ENCODE peak calls at places on chromosomes 2 and 18, in ten cellular contexts. One of them, this sample, is unnamed. For H3K4me1, the result is how much of the 10 kb centered on the place peaks cover.

GRCh38 chr18:22868831-22869230 is 64.3 kb upstream of the RBBP8 start:
- DNase-seq in PC-9: no peak
- DNase-seq in Panc1: no peak
- DNase-seq in colonic mucosa: no peak
- DNase-seq in foreskin keratinocyte: peak
- DNase-seq in Peyer's patch: no peak
- DNase-seq in left lung: no peak
- DNase-seq in tibial nerve: no peak
- DNase-seq in fibroblast of lung: no peak
- DNase-seq in DND-41: no peak
- DNase-seq in this sample: no peak

GRCh38 chr2:97861177-97861576 is 134.6 kb downstream of the TMEM131 start:
- DNase-seq in PC-9: no peak
- DNase-seq in Panc1: no peak
- DNase-seq in colonic mucosa: no peak
- DNase-seq in foreskin keratinocyte: no peak
- DNase-seq in Peyer's patch: no peak
- DNase-seq in left lung: no peak
- DNase-seq in tibial nerve: no peak
- DNase-seq in fibroblast of lung: no peak
- DNase-seq in DND-41: no peak
- DNase-seq in this sample: no peak

GRCh38 chr2:239519081-239519920 is 118.5 kb upstream of the HDAC4 start:
- DNase-seq in PC-9: no peak
- DNase-seq in Panc1: no peak
- DNase-seq in colonic mucosa: no peak
- DNase-seq in foreskin keratinocyte: no peak
- DNase-seq in Peyer's patch: no peak
- DNase-seq in left lung: no peak
- DNase-seq in tibial nerve: no peak
- DNase-seq in fibroblast of lung: no peak
- DNase-seq in DND-41: peak
- DNase-seq in this sample: peak

GRCh38 chr18:57762686-57763085 is 40.4 kb downstream of the ATP8B1 start:
- DNase-seq in PC-9: no peak
- DNase-seq in Panc1: no peak
- DNase-seq in colonic mucosa: no peak
- DNase-seq in foreskin keratinocyte: no peak
- DNase-seq in Peyer's patch: no peak
- DNase-seq in left lung: no peak
- DNase-seq in tibial nerve: no peak
- DNase-seq in fibroblast of lung: no peak
- DNase-seq in DND-41: no peak
- DNase-seq in this sample: no peak

GRCh38 chr2:120261387-120262006 is 8.8 kb downstream of the RALB start:
- DNase-seq in PC-9: no peak
- DNase-seq in Panc1: no peak
- DNase-seq in colonic mucosa: no peak
- DNase-seq in foreskin keratinocyte: no peak
- DNase-seq in Peyer's patch: no peak
- DNase-seq in left lung: no peak
- DNase-seq in tibial nerve: no peak
- DNase-seq in fibroblast of lung: no peak
- DNase-seq in DND-41: no peak
- DNase-seq in this sample: no peak

GRCh38 chr18:57397440-57397839 is 37.7 kb upstream of the ONECUT2 start:
- DNase-seq in PC-9: no peak
- DNase-seq in Panc1: peak
- DNase-seq in colonic mucosa: no peak
- DNase-seq in foreskin keratinocyte: peak
- DNase-seq in Peyer's patch: no peak
- DNase-seq in left lung: no peak
- DNase-seq in tibial nerve: no peak
- DNase-seq in fibroblast of lung: peak
- DNase-seq in DND-41: no peak
- DNase-seq in this sample: no peak

GRCh38 chr2:23541453-23542334 is 156.7 kb downstream of the KLHL29 start:
- DNase-seq in PC-9: no peak
- DNase-seq in Panc1: no peak
- DNase-seq in colonic mucosa: no peak
- DNase-seq in foreskin keratinocyte: no peak
- DNase-seq in Peyer's patch: no peak
- DNase-seq in left lung: peak
- DNase-seq in tibial nerve: no peak
- DNase-seq in fibroblast of lung: no peak
- DNase-seq in DND-41: no peak
- DNase-seq in this sample: no peak

GRCh38 chr2:239037559-239037910 is 189.7 kb downstream of the TWIST2 start:
- DNase-seq in PC-9: no peak
- DNase-seq in Panc1: no peak
- DNase-seq in colonic mucosa: no peak
- DNase-seq in foreskin keratinocyte: no peak
- DNase-seq in Peyer's patch: no peak
- DNase-seq in left lung: peak
- DNase-seq in tibial nerve: no peak
- DNase-seq in fibroblast of lung: no peak
- DNase-seq in DND-41: no peak
- DNase-seq in this sample: no peak

GRCh38 chr2:151391436-151391835 is 18.3 kb upstream of the RIF1 start:
- DNase-seq in PC-9: no peak
- DNase-seq in Panc1: no peak
- DNase-seq in colonic mucosa: no peak
- DNase-seq in foreskin keratinocyte: no peak
- DNase-seq in Peyer's patch: no peak
- DNase-seq in left lung: no peak
- DNase-seq in tibial nerve: no peak
- DNase-seq in fibroblast of lung: no peak
- DNase-seq in DND-41: no peak
- DNase-seq in this sample: no peak

GRCh38 chr2:83565231-83566025 is 893.7 kb downstream of the SUCLG1 start:
- DNase-seq in PC-9: no peak
- DNase-seq in Panc1: no peak
- DNase-seq in colonic mucosa: no peak
- DNase-seq in foreskin keratinocyte: no peak
- DNase-seq in Peyer's patch: no peak
- DNase-seq in left lung: no peak
- DNase-seq in tibial nerve: no peak
- DNase-seq in fibroblast of lung: no peak
- DNase-seq in DND-41: no peak
- DNase-seq in this sample: no peak

GRCh38 chr18:934518-935123 is 29.9 kb downstream of the ADCYAP1 start:
- DNase-seq in PC-9: no peak
- DNase-seq in Panc1: no peak
- DNase-seq in colonic mucosa: no peak
- DNase-seq in foreskin keratinocyte: no peak
- DNase-seq in Peyer's patch: no peak
- DNase-seq in left lung: no peak
- DNase-seq in tibial nerve: no peak
- DNase-seq in fibroblast of lung: no peak
- DNase-seq in DND-41: no peak
- DNase-seq in this sample: no peak

GRCh38 chr2:108346827-108347226 is 30.9 kb upstream of the SULT1C4 start:
- DNase-seq in PC-9: no peak
- DNase-seq in Panc1: no peak
- DNase-seq in colonic mucosa: no peak
- DNase-seq in foreskin keratinocyte: no peak
- DNase-seq in Peyer's patch: no peak
- DNase-seq in left lung: no peak
- DNase-seq in tibial nerve: no peak
- DNase-seq in fibroblast of lung: no peak
- DNase-seq in DND-41: no peak
- DNase-seq in this sample: no peak

GRCh38 chr2:108351889-108352288 is 25.9 kb upstream of the SULT1C4 start:
- DNase-seq in PC-9: no peak
- DNase-seq in Panc1: no peak
- DNase-seq in colonic mucosa: no peak
- DNase-seq in foreskin keratinocyte: no peak
- DNase-seq in Peyer's patch: no peak
- DNase-seq in left lung: no peak
- DNase-seq in tibial nerve: no peak
- DNase-seq in fibroblast of lung: peak
- DNase-seq in DND-41: no peak
- DNase-seq in this sample: no peak

GRCh38 chr2:108349571-108349928 is 28.2 kb upstream of the SULT1C4 start:
- DNase-seq in PC-9: no peak
- DNase-seq in Panc1: no peak
- DNase-seq in colonic mucosa: no peak
- DNase-seq in foreskin keratinocyte: no peak
- DNase-seq in Peyer's patch: no peak
- DNase-seq in left lung: no peak
- DNase-seq in tibial nerve: no peak
- DNase-seq in fibroblast of lung: no peak
- DNase-seq in DND-41: no peak
- DNase-seq in this sample: no peak

GRCh38 chr2:108347786-108348185 is 30.0 kb upstream of the SULT1C4 start:
- DNase-seq in PC-9: no peak
- DNase-seq in Panc1: no peak
- DNase-seq in colonic mucosa: no peak
- DNase-seq in foreskin keratinocyte: no peak
- DNase-seq in Peyer's patch: no peak
- DNase-seq in left lung: no peak
- DNase-seq in tibial nerve: no peak
- DNase-seq in fibroblast of lung: no peak
- DNase-seq in DND-41: no peak
- DNase-seq in this sample: no peak

DNA sequence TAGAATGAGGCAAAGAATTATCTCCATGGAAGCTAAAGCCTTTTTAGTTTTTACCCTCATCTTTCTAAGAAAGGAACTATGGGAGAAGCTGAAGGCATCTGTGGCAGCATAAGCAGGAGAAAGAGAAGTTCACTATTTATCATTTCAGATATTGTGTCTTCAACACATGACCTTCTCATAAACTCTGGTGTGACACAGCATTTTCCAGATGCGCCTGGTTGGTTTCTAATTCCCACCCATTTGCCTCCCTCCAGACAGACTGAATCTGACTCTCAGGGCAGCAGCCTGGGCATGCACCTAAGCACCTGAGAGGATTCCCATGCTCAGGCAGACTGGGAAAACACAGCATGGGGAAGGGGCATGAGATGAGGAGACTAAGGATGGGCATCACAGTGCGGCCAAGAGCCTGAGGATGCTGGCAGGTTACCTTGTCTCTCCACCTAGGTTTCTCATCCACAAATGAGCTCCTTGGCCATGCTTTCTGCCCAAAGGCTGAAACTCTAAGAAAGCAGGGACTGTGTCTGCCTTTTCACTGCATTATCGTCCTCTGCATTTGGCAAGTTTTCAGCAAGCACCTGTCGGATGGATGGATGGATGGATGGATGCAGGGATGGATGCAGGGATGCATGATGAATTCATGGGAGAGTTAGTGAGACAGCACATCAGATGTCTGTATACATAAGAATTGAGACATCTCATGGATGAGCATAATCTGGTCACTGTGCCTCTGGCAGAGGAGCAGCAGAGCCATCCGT is 28.8 kb upstream of the SULT1C4 start:
- DNase-seq in PC-9: no peak
- DNase-seq in Panc1: no peak
- DNase-seq in colonic mucosa: no peak
- DNase-seq in foreskin keratinocyte: no peak
- DNase-seq in Peyer's patch: no peak
- DNase-seq in left lung: no peak
- DNase-seq in tibial nerve: no peak
- DNase-seq in fibroblast of lung: no peak
- DNase-seq in DND-41: no peak
- DNase-seq in this sample: no peak
- TF ChIP-seq CTCF in PC-9: no peak
- TF ChIP-seq CTCF in Panc1: no peak
- TF ChIP-seq CTCF in colonic mucosa: no peak
- TF ChIP-seq CTCF in foreskin keratinocyte: no peak
- TF ChIP-seq CTCF in Peyer's patch: no peak
- TF ChIP-seq CTCF in left lung: no peak
- TF ChIP-seq CTCF in tibial nerve: no peak
- TF ChIP-seq CTCF in fibroblast of lung: no peak
- TF ChIP-seq CTCF in DND-41: no peak
- TF ChIP-seq CTCF in this sample: no peak

DNA sequence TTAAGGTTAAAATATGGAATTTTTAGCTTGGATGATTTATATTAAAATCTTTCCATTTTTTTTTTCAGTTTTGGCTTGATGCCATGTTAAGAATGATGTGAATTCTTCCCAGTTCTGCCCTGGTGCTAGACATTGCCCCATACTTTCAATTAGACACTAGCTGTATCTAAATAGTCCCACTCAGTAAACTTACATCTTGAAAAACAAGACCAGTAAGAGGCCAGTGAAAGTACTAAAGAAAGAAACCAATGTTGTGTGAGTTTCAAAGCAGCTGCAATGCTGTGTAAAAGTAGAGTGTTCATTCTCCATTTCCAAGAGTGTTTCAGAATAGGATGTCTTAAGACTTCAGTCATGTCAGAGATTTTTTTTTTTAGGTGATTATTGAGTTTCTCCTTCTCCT is 40.0 kb upstream of the CYBRD1 start:
- DNase-seq in PC-9: no peak
- DNase-seq in Panc1: no peak
- DNase-seq in colonic mucosa: no peak
- DNase-seq in foreskin keratinocyte: no peak
- DNase-seq in Peyer's patch: no peak
- DNase-seq in left lung: no peak
- DNase-seq in tibial nerve: no peak
- DNase-seq in fibroblast of lung: no peak
- DNase-seq in DND-41: no peak
- DNase-seq in this sample: no peak
- H3K27ac ChIP-seq in PC-9: no peak
- H3K27ac ChIP-seq in Panc1: no peak
- H3K27ac ChIP-seq in colonic mucosa: no peak
- H3K27ac ChIP-seq in foreskin keratinocyte: no peak
- H3K27ac ChIP-seq in Peyer's patch: no peak
- H3K27ac ChIP-seq in left lung: no peak
- H3K27ac ChIP-seq in tibial nerve: no peak
- H3K27ac ChIP-seq in fibroblast of lung: no peak
- H3K27ac ChIP-seq in DND-41: no peak
- H3K27ac ChIP-seq in this sample: no peak

DNA sequence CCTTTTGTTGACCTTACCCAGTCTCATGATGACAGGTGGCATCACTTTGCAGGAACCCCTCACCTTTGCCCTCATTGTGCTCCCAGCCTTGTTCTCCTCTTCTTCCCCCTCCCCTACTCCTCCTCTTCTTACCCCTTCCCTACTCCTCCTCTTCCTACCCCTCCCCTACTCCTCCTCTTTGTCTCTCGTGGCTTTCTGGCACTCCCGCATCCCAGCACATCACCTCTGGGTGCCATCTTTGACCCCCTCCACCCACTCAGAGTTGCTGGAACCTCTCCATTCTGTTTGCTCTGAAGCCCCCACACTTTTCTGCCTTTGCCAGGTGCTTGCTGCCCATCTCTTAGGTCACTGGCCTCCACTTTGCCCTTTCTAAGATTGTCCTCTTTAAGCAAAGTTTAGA is 17.1 kb downstream of the UBE2F start:
- DNase-seq in PC-9: no peak
- DNase-seq in Panc1: no peak
- DNase-seq in colonic mucosa: no peak
- DNase-seq in foreskin keratinocyte: no peak
- DNase-seq in Peyer's patch: no peak
- DNase-seq in left lung: no peak
- DNase-seq in tibial nerve: no peak
- DNase-seq in fibroblast of lung: no peak
- DNase-seq in DND-41: no peak
- DNase-seq in this sample: no peak
- H3K4me1 ChIP-seq in PC-9: under half
- H3K4me1 ChIP-seq in Panc1: under half
- H3K4me1 ChIP-seq in colonic mucosa: under half
- H3K4me1 ChIP-seq in foreskin keratinocyte: under half
- H3K4me1 ChIP-seq in Peyer's patch: under half
- H3K4me1 ChIP-seq in left lung: under half
- H3K4me1 ChIP-seq in tibial nerve: under half
- H3K4me1 ChIP-seq in fibroblast of lung: under half
- H3K4me1 ChIP-seq in DND-41: under half
- H3K4me1 ChIP-seq in this sample: under half

GRCh38 chr2:73987109-73987947 is 2.6 kb downstream of the TET3 start:
- DNase-seq in PC-9: no peak
- DNase-seq in Panc1: no peak
- DNase-seq in colonic mucosa: peak
- DNase-seq in foreskin keratinocyte: no peak
- DNase-seq in Peyer's patch: peak
- DNase-seq in left lung: peak
- DNase-seq in tibial nerve: no peak
- DNase-seq in fibroblast of lung: peak
- DNase-seq in DND-41: peak
- DNase-seq in this sample: peak
- TF ChIP-seq CTCF in PC-9: no peak
- TF ChIP-seq CTCF in Panc1: peak
- TF ChIP-seq CTCF in colonic mucosa: peak
- TF ChIP-seq CTCF in foreskin keratinocyte: peak
- TF ChIP-seq CTCF in Peyer's patch: peak
- TF ChIP-seq CTCF in left lung: no peak
- TF ChIP-seq CTCF in tibial nerve: no peak
- TF ChIP-seq CTCF in fibroblast of lung: peak
- TF ChIP-seq CTCF in DND-41: no peak
- TF ChIP-seq CTCF in this sample: peak

This sample was measured in lower lobe of right lung.